ENCODE peak calls at places on chromosomes 5 and 9, in seven cellular contexts. One of them, this sample, is unnamed.
A peak's percentile ranks its signal among the peaks of the same experiment; 100 is the strongest.

GRCh38 chr5:38929838-38930237 is 84.0 kb downstream of the OSMR start:
- DNase-seq in A549: no peak
- DNase-seq in GM23338: no peak
- DNase-seq in pancreas: no peak
- DNase-seq in prostate gland: no peak
- DNase-seq in SK-N-SH: no peak
- DNase-seq in spleen: no peak
- DNase-seq in this sample: no peak

GRCh38 chr5:125232779-125233230 is 486.4 kb upstream of the ZNF608 start:
- DNase-seq in SK-N-SH: peak; percentile 61
- DNase-seq in prostate gland: no peak
- DNase-seq in pancreas: no peak
- DNase-seq in spleen: no peak
- DNase-seq in GM23338: no peak
- DNase-seq in A549: no peak
- DNase-seq in this sample: no peak

GRCh38 chr5:537621-538071 is 13.4 kb upstream of the SLC9A3 start:
- DNase-seq in GM23338: no peak
- DNase-seq in spleen: peak; percentile 72
- DNase-seq in SK-N-SH: no peak
- DNase-seq in pancreas: peak; percentile 47
- DNase-seq in A549: no peak
- DNase-seq in prostate gland: no peak
- DNase-seq in this sample: peak; percentile 8

GRCh38 chr9:128553695-128554094 is 1.3 kb downstream of the SPTAN1 start:
- DNase-seq in pancreas: no peak
- DNase-seq in prostate gland: no peak
- DNase-seq in SK-N-SH: no peak
- DNase-seq in A549: peak; percentile 66
- DNase-seq in GM23338: no peak
- DNase-seq in spleen: no peak
- DNase-seq in this sample: no peak

GRCh38 chr5:51208291-51208690 is 175.0 kb upstream of the ISL1 start:
- DNase-seq in SK-N-SH: no peak
- DNase-seq in spleen: no peak
- DNase-seq in A549: no peak
- DNase-seq in prostate gland: no peak
- DNase-seq in pancreas: no peak
- DNase-seq in GM23338: no peak
- DNase-seq in this sample: no peak

GRCh38 chr5:125408582-125409069 is 662.2 kb upstream of the ZNF608 start:
- DNase-seq in spleen: no peak
- DNase-seq in GM23338: no peak
- DNase-seq in pancreas: no peak
- DNase-seq in A549: peak; percentile 50
- DNase-seq in prostate gland: no peak
- DNase-seq in SK-N-SH: no peak
- DNase-seq in this sample: no peak

GRCh38 chr9:94056442-94056974 is 27.8 kb upstream of the PTPDC1 start:
- DNase-seq in SK-N-SH: no peak
- DNase-seq in pancreas: no peak
- DNase-seq in GM23338: no peak
- DNase-seq in prostate gland: peak; percentile 10
- DNase-seq in A549: no peak
- DNase-seq in spleen: no peak
- DNase-seq in this sample: peak; percentile 12

GRCh38 chr9:76759726-76760125 is 4.5 kb upstream of the PCA3 start:
- DNase-seq in spleen: peak; percentile 74
- DNase-seq in GM23338: no peak
- DNase-seq in A549: no peak
- DNase-seq in prostate gland: no peak
- DNase-seq in pancreas: no peak
- DNase-seq in SK-N-SH: no peak
- DNase-seq in this sample: no peak

GRCh38 chr9:109319631-109320233 is 1.1 kb downstream of the EPB41L4B start:
- DNase-seq in A549: no peak
- DNase-seq in pancreas: peak; percentile 75
- DNase-seq in SK-N-SH: peak; percentile 64
- DNase-seq in GM23338: peak; percentile 66
- DNase-seq in prostate gland: no peak
- DNase-seq in spleen: no peak
- DNase-seq in this sample: peak; percentile 23

GRCh38 chr9:85994191-85994590 is 53.2 kb downstream of the NAA35 start:
- DNase-seq in GM23338: no peak
- DNase-seq in pancreas: no peak
- DNase-seq in prostate gland: no peak
- DNase-seq in A549: no peak
- DNase-seq in SK-N-SH: no peak
- DNase-seq in spleen: no peak
- DNase-seq in this sample: no peak

GRCh38 chr5:71937906-71938698 is 169.2 kb upstream of the MAP1B start:
- DNase-seq in A549: no peak
- DNase-seq in spleen: no peak
- DNase-seq in prostate gland: no peak
- DNase-seq in pancreas: no peak
- DNase-seq in GM23338: no peak
- DNase-seq in SK-N-SH: no peak
- DNase-seq in this sample: no peak

GRCh38 chr9:18448101-18448500 is 25.9 kb upstream of the ADAMTSL1 start:
- DNase-seq in pancreas: no peak
- DNase-seq in SK-N-SH: no peak
- DNase-seq in A549: no peak
- DNase-seq in GM23338: no peak
- DNase-seq in prostate gland: no peak
- DNase-seq in spleen: no peak
- DNase-seq in this sample: no peak

GRCh38 chr5:172688735-172689572 is 47.9 kb downstream of the NEURL1B start:
- DNase-seq in prostate gland: peak; percentile 72
- DNase-seq in SK-N-SH: peak; percentile 68
- DNase-seq in pancreas: peak; percentile 68
- DNase-seq in GM23338: no peak
- DNase-seq in spleen: peak; percentile 79
- DNase-seq in A549: no peak
- DNase-seq in this sample: peak; percentile 53

GRCh38 chr5:4005335-4005734 is 409.7 kb downstream of the IRX1 start:
- DNase-seq in GM23338: peak; percentile 34
- DNase-seq in spleen: no peak
- DNase-seq in A549: no peak
- DNase-seq in pancreas: no peak
- DNase-seq in prostate gland: no peak
- DNase-seq in SK-N-SH: no peak
- DNase-seq in this sample: no peak
- H3K4me1 ChIP-seq in GM23338: no peaks in the 10 kb centered on the region
- H3K4me1 ChIP-seq in spleen: no peaks in the 10 kb centered on the region
- H3K4me1 ChIP-seq in A549: no peaks in the 10 kb centered on the region
- H3K4me1 ChIP-seq in pancreas: no peaks in the 10 kb centered on the region
- H3K4me1 ChIP-seq in prostate gland: no peaks in the 10 kb centered on the region
- H3K4me1 ChIP-seq in SK-N-SH: no peaks in the 10 kb centered on the region
- H3K4me1 ChIP-seq in this sample: no peaks in the 10 kb centered on the region

GRCh38 chr5:36068751-36069281 is 2.1 kb upstream of the UGT3A2 start:
- DNase-seq in pancreas: no peak
- DNase-seq in spleen: no peak
- DNase-seq in SK-N-SH: no peak
- DNase-seq in A549: no peak
- DNase-seq in prostate gland: no peak
- DNase-seq in GM23338: no peak
- DNase-seq in this sample: no peak

GRCh38 chr5:36070687-36071571 is 4.2 kb upstream of the UGT3A2 start:
- DNase-seq in prostate gland: no peak
- DNase-seq in A549: no peak
- DNase-seq in GM23338: no peak
- DNase-seq in pancreas: peak; percentile 64
- DNase-seq in spleen: no peak
- DNase-seq in SK-N-SH: no peak
- DNase-seq in this sample: no peak

GRCh38 chr5:36078430-36078829 is 11.7 kb upstream of the UGT3A2 start:
- DNase-seq in prostate gland: no peak
- DNase-seq in GM23338: peak; percentile 10
- DNase-seq in spleen: no peak
- DNase-seq in pancreas: no peak
- DNase-seq in A549: no peak
- DNase-seq in SK-N-SH: no peak
- DNase-seq in this sample: no peak

GRCh38 chr5:36079200-36079761 is 12.6 kb upstream of the UGT3A2 start:
- DNase-seq in spleen: no peak
- DNase-seq in prostate gland: no peak
- DNase-seq in pancreas: no peak
- DNase-seq in A549: peak; percentile 62
- DNase-seq in GM23338: peak; percentile 92
- DNase-seq in SK-N-SH: peak; percentile 75
- DNase-seq in this sample: no peak

DNA sequence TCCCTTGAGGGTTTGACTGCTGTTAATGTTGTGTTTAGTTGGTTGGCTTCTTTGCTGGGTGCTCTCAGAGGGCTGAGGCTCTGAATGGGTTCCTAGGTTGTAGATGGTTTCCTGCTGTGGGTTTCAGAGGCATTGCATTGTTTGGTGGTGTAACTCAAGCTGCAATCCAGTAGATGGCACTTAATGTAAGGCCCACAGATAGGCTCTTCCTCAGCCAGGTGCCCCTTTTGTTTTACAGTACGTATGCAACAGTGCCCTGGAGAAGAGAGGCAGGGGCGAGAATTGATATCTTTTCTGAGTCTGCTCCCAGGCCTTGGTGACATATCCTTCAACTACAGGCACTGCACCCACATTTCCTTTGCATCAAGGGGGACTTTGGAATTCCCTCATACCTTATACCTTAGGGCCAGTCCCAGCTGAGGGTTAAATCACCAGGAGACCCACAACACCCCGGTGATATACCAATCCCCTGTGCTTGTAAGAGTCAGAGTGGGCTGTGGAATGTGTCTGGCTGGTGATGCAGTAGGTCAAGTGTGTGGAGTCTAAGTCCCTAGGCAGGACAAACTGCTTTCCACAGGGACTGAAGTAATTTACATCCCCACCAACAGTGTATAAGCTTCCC is 7.0 kb upstream of the UGT3A2 start:
- DNase-seq in SK-N-SH: no peak
- DNase-seq in A549: peak; percentile 15
- DNase-seq in GM23338: peak; percentile 84
- DNase-seq in pancreas: no peak
- DNase-seq in spleen: no peak
- DNase-seq in prostate gland: no peak
- DNase-seq in this sample: no peak
- TF ChIP-seq CTCF in SK-N-SH: peak; percentile 18
- TF ChIP-seq CTCF in A549: no peak
- TF ChIP-seq CTCF in GM23338: peak; percentile 55
- TF ChIP-seq CTCF in pancreas: no peak
- TF ChIP-seq CTCF in spleen: no peak
- TF ChIP-seq CTCF in prostate gland: no peak
- TF ChIP-seq CTCF in this sample: no peak

GRCh38 chr9:104069288-104069687 is 24.8 kb upstream of the SMC2 start:
- DNase-seq in spleen: no peak
- DNase-seq in prostate gland: no peak
- DNase-seq in pancreas: no peak
- DNase-seq in A549: no peak
- DNase-seq in SK-N-SH: no peak
- DNase-seq in GM23338: no peak
- DNase-seq in this sample: no peak

GRCh38 chr9:104073770-104074133 is 20.4 kb upstream of the SMC2 start:
- DNase-seq in SK-N-SH: no peak
- DNase-seq in GM23338: no peak
- DNase-seq in prostate gland: peak; percentile 10
- DNase-seq in A549: no peak
- DNase-seq in spleen: no peak
- DNase-seq in pancreas: no peak
- DNase-seq in this sample: no peak

GRCh38 chr9:104068546-104068945 is 25.6 kb upstream of the SMC2 start:
- DNase-seq in SK-N-SH: no peak
- DNase-seq in A549: peak; percentile 44
- DNase-seq in pancreas: no peak
- DNase-seq in prostate gland: no peak
- DNase-seq in GM23338: no peak
- DNase-seq in spleen: no peak
- DNase-seq in this sample: no peak

GRCh38 chr9:104073098-104073769 is 20.9 kb upstream of the SMC2 start:
- DNase-seq in prostate gland: no peak
- DNase-seq in spleen: no peak
- DNase-seq in pancreas: no peak
- DNase-seq in SK-N-SH: no peak
- DNase-seq in GM23338: no peak
- DNase-seq in A549: no peak
- DNase-seq in this sample: no peak

GRCh38 chr9:104071589-104071988 is 22.5 kb upstream of the SMC2 start:
- DNase-seq in GM23338: no peak
- DNase-seq in pancreas: no peak
- DNase-seq in A549: no peak
- DNase-seq in SK-N-SH: no peak
- DNase-seq in prostate gland: no peak
- DNase-seq in spleen: no peak
- DNase-seq in this sample: no peak
- H3K4me1 ChIP-seq in GM23338: no peaks in the 10 kb centered on the region
- H3K4me1 ChIP-seq in pancreas: peaks cover 18% of the 10 kb centered on the region
- H3K4me1 ChIP-seq in A549: peaks cover 47% of the 10 kb centered on the region
- H3K4me1 ChIP-seq in SK-N-SH: peaks cover 5% of the 10 kb centered on the region
- H3K4me1 ChIP-seq in prostate gland: no peaks in the 10 kb centered on the region
- H3K4me1 ChIP-seq in spleen: no peaks in the 10 kb centered on the region
- H3K4me1 ChIP-seq in this sample: no peaks in the 10 kb centered on the region

DNA sequence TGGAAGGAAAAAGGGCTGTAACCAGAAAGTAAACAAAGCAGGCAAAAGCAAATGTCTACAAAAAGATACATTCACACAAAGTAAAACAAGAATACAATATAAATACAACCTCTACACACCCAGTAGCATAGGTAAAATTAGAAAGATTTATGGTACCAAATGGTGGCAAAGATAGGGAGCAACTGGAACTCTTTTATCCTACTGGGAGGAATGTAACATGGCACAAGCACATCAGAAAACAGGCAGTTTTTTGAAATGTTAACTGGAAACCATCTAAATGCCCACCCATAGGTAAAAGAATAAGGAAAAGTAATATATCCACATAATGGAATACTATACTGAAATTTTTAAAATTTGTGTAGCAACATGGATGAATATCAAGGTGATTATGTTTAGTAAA is 8.7 kb upstream of the ARL14EPL start:
- DNase-seq in A549: no peak
- DNase-seq in pancreas: no peak
- DNase-seq in prostate gland: no peak
- DNase-seq in GM23338: no peak
- DNase-seq in SK-N-SH: no peak
- DNase-seq in spleen: no peak
- DNase-seq in this sample: no peak
- TF ChIP-seq CTCF in A549: no peak
- TF ChIP-seq CTCF in pancreas: no peak
- TF ChIP-seq CTCF in prostate gland: no peak
- TF ChIP-seq CTCF in GM23338: peak; percentile 22
- TF ChIP-seq CTCF in SK-N-SH: no peak
- TF ChIP-seq CTCF in spleen: no peak
- TF ChIP-seq CTCF in this sample: no peak

GRCh38 chr5:134095887-134096589 is 18.4 kb upstream of the TCF7 start:
- DNase-seq in spleen: no peak
- DNase-seq in A549: no peak
- DNase-seq in pancreas: no peak
- DNase-seq in SK-N-SH: no peak
- DNase-seq in GM23338: no peak
- DNase-seq in prostate gland: no peak
- DNase-seq in this sample: no peak
- H3K4me1 ChIP-seq in spleen: peaks cover 39% of the 10 kb centered on the region
- H3K4me1 ChIP-seq in A549: peaks cover 36% of the 10 kb centered on the region
- H3K4me1 ChIP-seq in pancreas: peaks cover 10% of the 10 kb centered on the region
- H3K4me1 ChIP-seq in SK-N-SH: peaks cover 12% of the 10 kb centered on the region
- H3K4me1 ChIP-seq in GM23338: peaks cover 21% of the 10 kb centered on the region
- H3K4me1 ChIP-seq in prostate gland: no peaks in the 10 kb centered on the region
- H3K4me1 ChIP-seq in this sample: no peaks in the 10 kb centered on the region

This sample was measured in heart right ventricle.